ENCODE peak calls at places on chromosomes 5 and 9, in nine cellular contexts. B is NCI-H69; R is tibial nerve; O is HTR-8/SVneo; E is RWPE1; Y is stimulated activated effector memory CD8-positive, alpha-beta T cell treated with anti-CD3 and anti-CD28 coated beads, Interleukin-12 subunit alpha, Interleukin-12 subunit beta, amount 100 ng/mL, for 72 hours; X is fibroblast of mammary gland; H is NCI-H1694 treated with DMSO at 0.1 percent for 48 hours; J is HCT116. D is an unnamed sample.

GRCh38 chr5:109784687-109785086 is 95.0 kb downstream of the MAN2A1 start:
- DNase-seq in Y (no peak), B (no peak), R (no peak), E (no peak), H (no peak), O (no peak), J (no peak), X (no peak), D (no peak)

GRCh38 chr9:70256123-70256551 is 2.6 kb upstream of the SMC5 start:
- DNase-seq in R (no peak), X (peak; percentile 58), B (no peak), Y (no peak), O (peak; percentile 45), J (no peak), H (no peak), E (peak; percentile 78), D (peak; percentile 70)

GRCh38 chr5:72633041-72633445 is 125.8 kb upstream of the ZNF366 start:
- DNase-seq in B (no peak), Y (no peak), H (no peak), X (peak; percentile 62), O (no peak), J (no peak), E (no peak), R (no peak), D (no peak)

GRCh38 chr9:88574993-88575392 is 40.0 kb downstream of the NXNL2 start:
- DNase-seq in R (no peak), Y (no peak), X (peak; percentile 51), E (no peak), J (no peak), B (no peak), O (no peak), H (no peak), D (no peak)

GRCh38 chr5:149667084-149667826 is 62.9 kb upstream of the PPARGC1B start:
- DNase-seq in X (peak; percentile 40), E (peak; percentile 54), H (no peak), J (peak; percentile 57), R (no peak), O (no peak), B (peak; percentile 56), Y (no peak), D (peak; percentile 35)

GRCh38 chr5:61307611-61308010 is 24.4 kb upstream of the ZSWIM6 start:
- DNase-seq in O (no peak), J (no peak), E (no peak), X (no peak), H (no peak), R (no peak), Y (no peak), B (no peak), D (no peak)

GRCh38 chr5:53095931-53096525 is 13.5 kb downstream of the MOCS2 start:
- DNase-seq in J (peak; percentile 49), Y (peak; percentile 53), H (peak; percentile 35), B (peak; percentile 53), O (peak; percentile 64), X (peak; percentile 76), E (peak; percentile 65), R (peak; percentile 86), D (peak; percentile 78)

GRCh38 chr9:112115109-112115508 is 60.0 kb downstream of the SUSD1 start:
- DNase-seq in O (no peak), H (no peak), J (no peak), X (no peak), B (no peak), E (no peak), R (no peak), Y (no peak), D (no peak)

GRCh38 chr9:38687389-38687842 is 32.5 kb downstream of the FAM240B start:
- DNase-seq in H (no peak), R (no peak), J (peak; percentile 42), X (no peak), E (peak; percentile 85), O (no peak), Y (peak; percentile 8), B (no peak), D (peak; percentile 75)

D was measured in left kidney.